ENCODE peak calls at places on chromosomes 2 and 18, in nine cellular contexts. One of them, this sample, is unnamed. For H3K27me3, the result is how much of the 10 kb centered on the place peaks cover.

GRCh38 chr2:105887246-105887645 is 142.5 kb downstream of the NCK2 start:
- DNase-seq in stomach: no peak
- DNase-seq in uterus: no peak
- DNase-seq in HCT116: no peak
- DNase-seq in heart left ventricle: no peak
- DNase-seq in GM12878: no peak
- DNase-seq in adrenal gland: no peak
- DNase-seq in suprapubic skin: no peak
- DNase-seq in HepG2: no peak
- DNase-seq in this sample: no peak

GRCh38 chr2:102313950-102314349 is 2.6 kb downstream of the IL1RL1 start:
- DNase-seq in stomach: no peak
- DNase-seq in heart left ventricle: no peak
- DNase-seq in uterus: no peak
- DNase-seq in adrenal gland: no peak
- DNase-seq in suprapubic skin: no peak
- DNase-seq in GM12878: no peak
- DNase-seq in HepG2: no peak
- DNase-seq in HCT116: no peak
- DNase-seq in this sample: no peak

GRCh38 chr2:227339098-227339599 is 14.1 kb downstream of the MFF start:
- DNase-seq in suprapubic skin: no peak
- DNase-seq in uterus: no peak
- DNase-seq in HepG2: peak
- DNase-seq in GM12878: no peak
- DNase-seq in heart left ventricle: no peak
- DNase-seq in stomach: no peak
- DNase-seq in HCT116: no peak
- DNase-seq in adrenal gland: no peak
- DNase-seq in this sample: no peak

GRCh38 chr2:48896870-48897269 is 141.3 kb upstream of the LHCGR start:
- DNase-seq in suprapubic skin: no peak
- DNase-seq in HCT116: no peak
- DNase-seq in GM12878: no peak
- DNase-seq in stomach: no peak
- DNase-seq in adrenal gland: no peak
- DNase-seq in uterus: no peak
- DNase-seq in HepG2: no peak
- DNase-seq in heart left ventricle: no peak
- DNase-seq in this sample: no peak

GRCh38 chr18:48835745-48836191 is 115.0 kb downstream of the SMAD7 start:
- DNase-seq in adrenal gland: no peak
- DNase-seq in uterus: no peak
- DNase-seq in HCT116: no peak
- DNase-seq in stomach: no peak
- DNase-seq in GM12878: no peak
- DNase-seq in HepG2: no peak
- DNase-seq in heart left ventricle: no peak
- DNase-seq in suprapubic skin: peak
- DNase-seq in this sample: no peak

GRCh38 chr2:111884592-111884964 is 585 bp upstream of the ANAPC1 start:
- DNase-seq in uterus: no peak
- DNase-seq in HepG2: no peak
- DNase-seq in suprapubic skin: no peak
- DNase-seq in HCT116: no peak
- DNase-seq in GM12878: no peak
- DNase-seq in heart left ventricle: no peak
- DNase-seq in stomach: no peak
- DNase-seq in adrenal gland: no peak
- DNase-seq in this sample: no peak

GRCh38 chr2:39119732-39120520 is 925 bp downstream of the SOS1 start:
- DNase-seq in GM12878: no peak
- DNase-seq in heart left ventricle: peak
- DNase-seq in HCT116: no peak
- DNase-seq in HepG2: peak
- DNase-seq in suprapubic skin: no peak
- DNase-seq in adrenal gland: peak
- DNase-seq in stomach: peak
- DNase-seq in uterus: peak
- DNase-seq in this sample: peak

GRCh38 chr2:26569216-26570082 is 71.7 kb downstream of the CIB4 start:
- DNase-seq in HepG2: no peak
- DNase-seq in stomach: no peak
- DNase-seq in GM12878: no peak
- DNase-seq in uterus: no peak
- DNase-seq in adrenal gland: no peak
- DNase-seq in heart left ventricle: no peak
- DNase-seq in HCT116: no peak
- DNase-seq in suprapubic skin: peak
- DNase-seq in this sample: no peak

GRCh38 chr18:29749699-29750098 is 1292.8 kb downstream of the DSC3 start:
- DNase-seq in HepG2: no peak
- DNase-seq in GM12878: no peak
- DNase-seq in stomach: no peak
- DNase-seq in uterus: no peak
- DNase-seq in suprapubic skin: no peak
- DNase-seq in HCT116: no peak
- DNase-seq in adrenal gland: no peak
- DNase-seq in heart left ventricle: no peak
- DNase-seq in this sample: no peak

GRCh38 chr2:239148495-239149200 is 252.2 kb downstream of the HDAC4 start:
- DNase-seq in suprapubic skin: peak
- DNase-seq in uterus: no peak
- DNase-seq in adrenal gland: peak
- DNase-seq in GM12878: no peak
- DNase-seq in heart left ventricle: no peak
- DNase-seq in HepG2: no peak
- DNase-seq in stomach: no peak
- DNase-seq in HCT116: no peak
- DNase-seq in this sample: no peak

GRCh38 chr18:43049021-43049420 is 66.5 kb downstream of the RIT2 start:
- DNase-seq in HepG2: no peak
- DNase-seq in adrenal gland: no peak
- DNase-seq in uterus: no peak
- DNase-seq in stomach: no peak
- DNase-seq in suprapubic skin: no peak
- DNase-seq in HCT116: no peak
- DNase-seq in heart left ventricle: no peak
- DNase-seq in GM12878: no peak
- DNase-seq in this sample: no peak

GRCh38 chr2:241198381-241199282 is 10.2 kb downstream of the ANO7 start:
- DNase-seq in adrenal gland: no peak
- DNase-seq in GM12878: no peak
- DNase-seq in HepG2: no peak
- DNase-seq in suprapubic skin: no peak
- DNase-seq in stomach: no peak
- DNase-seq in heart left ventricle: no peak
- DNase-seq in uterus: no peak
- DNase-seq in HCT116: no peak
- DNase-seq in this sample: no peak

GRCh38 chr2:238921681-238922319 is 73.9 kb downstream of the TWIST2 start:
- DNase-seq in heart left ventricle: no peak
- DNase-seq in stomach: no peak
- DNase-seq in HepG2: no peak
- DNase-seq in GM12878: no peak
- DNase-seq in uterus: peak
- DNase-seq in suprapubic skin: peak
- DNase-seq in adrenal gland: no peak
- DNase-seq in HCT116: no peak
- DNase-seq in this sample: no peak

GRCh38 chr18:8893628-8894231 is 188.4 kb downstream of the MTCL1 start:
- DNase-seq in stomach: no peak
- DNase-seq in HCT116: no peak
- DNase-seq in uterus: no peak
- DNase-seq in adrenal gland: no peak
- DNase-seq in heart left ventricle: no peak
- DNase-seq in GM12878: no peak
- DNase-seq in suprapubic skin: no peak
- DNase-seq in HepG2: no peak
- DNase-seq in this sample: no peak

GRCh38 chr2:240465765-240466578 is 30.5 kb downstream of the GPC1 start:
- DNase-seq in suprapubic skin: no peak
- DNase-seq in HepG2: no peak
- DNase-seq in GM12878: no peak
- DNase-seq in HCT116: no peak
- DNase-seq in heart left ventricle: peak
- DNase-seq in adrenal gland: peak
- DNase-seq in stomach: peak
- DNase-seq in uterus: peak
- DNase-seq in this sample: peak

GRCh38 chr2:74092236-74092635 is 55.5 kb downstream of the BOLA3 start:
- DNase-seq in HCT116: no peak
- DNase-seq in GM12878: no peak
- DNase-seq in stomach: no peak
- DNase-seq in adrenal gland: no peak
- DNase-seq in HepG2: no peak
- DNase-seq in uterus: no peak
- DNase-seq in heart left ventricle: no peak
- DNase-seq in suprapubic skin: no peak
- DNase-seq in this sample: no peak

GRCh38 chr2:86675611-86676015 is 44.5 kb upstream of the RMND5A start:
- DNase-seq in uterus: peak
- DNase-seq in suprapubic skin: no peak
- DNase-seq in stomach: peak
- DNase-seq in HepG2: peak
- DNase-seq in heart left ventricle: no peak
- DNase-seq in HCT116: peak
- DNase-seq in GM12878: no peak
- DNase-seq in adrenal gland: no peak
- DNase-seq in this sample: peak

GRCh38 chr2:202450785-202451184 is 74.7 kb downstream of the BMPR2 start:
- DNase-seq in heart left ventricle: no peak
- DNase-seq in suprapubic skin: no peak
- DNase-seq in uterus: no peak
- DNase-seq in adrenal gland: no peak
- DNase-seq in GM12878: no peak
- DNase-seq in HCT116: no peak
- DNase-seq in HepG2: peak
- DNase-seq in stomach: no peak
- DNase-seq in this sample: no peak
- H3K27me3 ChIP-seq in heart left ventricle: under half
- H3K27me3 ChIP-seq in suprapubic skin: under half
- H3K27me3 ChIP-seq in uterus: under half
- H3K27me3 ChIP-seq in adrenal gland: under half
- H3K27me3 ChIP-seq in GM12878: under half
- H3K27me3 ChIP-seq in HCT116: under half
- H3K27me3 ChIP-seq in HepG2: under half
- H3K27me3 ChIP-seq in stomach: under half
- H3K27me3 ChIP-seq in this sample: under half

GRCh38 chr18:6411367-6411766 is 3.3 kb downstream of the L3MBTL4 start:
- DNase-seq in HepG2: no peak
- DNase-seq in HCT116: no peak
- DNase-seq in uterus: no peak
- DNase-seq in stomach: no peak
- DNase-seq in adrenal gland: no peak
- DNase-seq in suprapubic skin: no peak
- DNase-seq in heart left ventricle: no peak
- DNase-seq in GM12878: no peak
- DNase-seq in this sample: no peak

GRCh38 chr18:6413554-6414117 is 1.1 kb downstream of the L3MBTL4 start:
- DNase-seq in GM12878: no peak
- DNase-seq in uterus: no peak
- DNase-seq in stomach: peak
- DNase-seq in HCT116: no peak
- DNase-seq in adrenal gland: peak
- DNase-seq in suprapubic skin: no peak
- DNase-seq in HepG2: no peak
- DNase-seq in heart left ventricle: no peak
- DNase-seq in this sample: no peak

GRCh38 chr18:6414723-6415362 is at the start of gene L3MBTL4:
- DNase-seq in HCT116: no peak
- DNase-seq in stomach: peak
- DNase-seq in adrenal gland: peak
- DNase-seq in HepG2: no peak
- DNase-seq in heart left ventricle: peak
- DNase-seq in uterus: peak
- DNase-seq in suprapubic skin: peak
- DNase-seq in GM12878: no peak
- DNase-seq in this sample: peak

GRCh38 chr18:6412933-6413472 is 1.7 kb downstream of the L3MBTL4 start:
- DNase-seq in HepG2: no peak
- DNase-seq in HCT116: no peak
- DNase-seq in uterus: no peak
- DNase-seq in GM12878: no peak
- DNase-seq in stomach: no peak
- DNase-seq in suprapubic skin: no peak
- DNase-seq in heart left ventricle: no peak
- DNase-seq in adrenal gland: no peak
- DNase-seq in this sample: no peak

DNA sequence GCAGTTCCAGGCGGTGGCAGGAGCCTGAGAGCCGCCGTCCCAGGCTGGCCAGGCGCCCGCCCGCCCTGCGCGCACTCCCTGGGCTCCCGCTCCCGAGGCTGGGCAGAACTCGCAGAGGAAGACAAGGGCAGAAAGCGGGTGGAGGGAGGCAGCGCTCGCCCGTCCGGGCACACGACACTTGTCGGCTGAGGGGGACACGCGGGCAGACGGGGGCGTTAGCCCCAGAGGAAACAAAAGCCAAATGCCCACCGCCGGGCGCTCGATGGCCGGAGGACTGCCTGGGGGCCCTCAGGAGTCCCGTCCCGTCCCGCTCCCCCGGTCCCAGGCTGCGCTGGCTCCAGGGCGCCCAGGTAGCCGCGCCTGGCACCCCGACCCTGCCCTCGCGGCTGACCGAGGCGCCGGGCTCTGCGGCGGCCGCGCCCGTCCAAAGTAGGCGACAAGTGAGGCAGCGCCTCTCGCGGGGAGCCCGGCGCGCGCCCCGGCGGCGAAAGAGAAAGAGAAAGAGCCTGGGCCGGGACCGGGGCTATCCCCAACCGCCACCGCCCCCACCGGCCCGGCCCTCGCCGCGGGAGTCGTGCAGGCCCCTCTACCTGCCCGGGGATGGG is 491 bp downstream of the L3MBTL4 start:
- DNase-seq in adrenal gland: peak
- DNase-seq in heart left ventricle: peak
- DNase-seq in HepG2: peak
- DNase-seq in stomach: peak
- DNase-seq in GM12878: no peak
- DNase-seq in suprapubic skin: peak
- DNase-seq in HCT116: no peak
- DNase-seq in uterus: peak
- DNase-seq in this sample: peak
- TF ChIP-seq POLR2A in adrenal gland: peak
- TF ChIP-seq POLR2A in heart left ventricle: no peak
- TF ChIP-seq POLR2A in HepG2: no peak
- TF ChIP-seq POLR2A in stomach: no peak
- TF ChIP-seq POLR2A in GM12878: peak
- TF ChIP-seq POLR2A in suprapubic skin: no peak
- TF ChIP-seq POLR2A in HCT116: no peak
- TF ChIP-seq POLR2A in uterus: no peak
- TF ChIP-seq POLR2A in this sample: no peak

GRCh38 chr2:207901401-207901800 is 123.9 kb downstream of the PLEKHM3 start:
- DNase-seq in suprapubic skin: no peak
- DNase-seq in HepG2: no peak
- DNase-seq in stomach: no peak
- DNase-seq in HCT116: no peak
- DNase-seq in adrenal gland: no peak
- DNase-seq in heart left ventricle: no peak
- DNase-seq in GM12878: no peak
- DNase-seq in uterus: no peak
- DNase-seq in this sample: no peak
- TF ChIP-seq CTCF in suprapubic skin: no peak
- TF ChIP-seq CTCF in HepG2: no peak
- TF ChIP-seq CTCF in stomach: no peak
- TF ChIP-seq CTCF in HCT116: no peak
- TF ChIP-seq CTCF in adrenal gland: no peak
- TF ChIP-seq CTCF in heart left ventricle: no peak
- TF ChIP-seq CTCF in GM12878: no peak
- TF ChIP-seq CTCF in uterus: no peak
- TF ChIP-seq CTCF in this sample: no peak

GRCh38 chr2:95031076-95031725 is 5.7 kb downstream of the MAL start:
- DNase-seq in HCT116: no peak
- DNase-seq in HepG2: no peak
- DNase-seq in adrenal gland: no peak
- DNase-seq in stomach: no peak
- DNase-seq in heart left ventricle: no peak
- DNase-seq in uterus: no peak
- DNase-seq in GM12878: no peak
- DNase-seq in suprapubic skin: no peak
- DNase-seq in this sample: no peak
- H3K27me3 ChIP-seq in HCT116: under half
- H3K27me3 ChIP-seq in HepG2: under half
- H3K27me3 ChIP-seq in adrenal gland: under half
- H3K27me3 ChIP-seq in stomach: under half
- H3K27me3 ChIP-seq in heart left ventricle: under half
- H3K27me3 ChIP-seq in uterus: under half
- H3K27me3 ChIP-seq in GM12878: under half
- H3K27me3 ChIP-seq in suprapubic skin: half or more
- H3K27me3 ChIP-seq in this sample: under half